ENCODE peak calls at places on chromosomes 3 and 15, in eight cellular contexts. One of them, this sample, is unnamed.
A peak's percentile ranks its signal among the peaks of the same experiment; 100 is the strongest.

GRCh38 chr3:179100652-179101051 is 29.0 kb upstream of the ZMAT3 start:
- DNase-seq in Panc1: no peak
- DNase-seq in H9: no peak
- DNase-seq in right atrium auricular region: no peak
- DNase-seq in upper lobe of right lung: no peak
- DNase-seq in ovary: no peak
- DNase-seq in heart left ventricle: no peak
- DNase-seq in PC-9: no peak
- DNase-seq in this sample: no peak

GRCh38 chr3:160373655-160374054 is 25.4 kb downstream of the IFT80 start:
- DNase-seq in heart left ventricle: no peak
- DNase-seq in upper lobe of right lung: no peak
- DNase-seq in PC-9: no peak
- DNase-seq in Panc1: no peak
- DNase-seq in right atrium auricular region: no peak
- DNase-seq in H9: no peak
- DNase-seq in ovary: no peak
- DNase-seq in this sample: no peak

GRCh38 chr15:43920815-43921214 is 94.0 kb downstream of the WDR76 start:
- DNase-seq in PC-9: no peak
- DNase-seq in Panc1: no peak
- DNase-seq in heart left ventricle: no peak
- DNase-seq in H9: no peak
- DNase-seq in upper lobe of right lung: no peak
- DNase-seq in ovary: no peak
- DNase-seq in right atrium auricular region: no peak
- DNase-seq in this sample: no peak

GRCh38 chr3:104102386-104102785 is 1264.3 kb upstream of the ALCAM start:
- DNase-seq in H9: peak; percentile 64
- DNase-seq in Panc1: peak; percentile 24
- DNase-seq in ovary: no peak
- DNase-seq in upper lobe of right lung: peak; percentile 36
- DNase-seq in heart left ventricle: no peak
- DNase-seq in right atrium auricular region: no peak
- DNase-seq in PC-9: no peak
- DNase-seq in this sample: no peak

GRCh38 chr15:101068523-101068960 is 149.4 kb downstream of the LRRK1 start:
- DNase-seq in ovary: no peak
- DNase-seq in right atrium auricular region: no peak
- DNase-seq in H9: no peak
- DNase-seq in Panc1: no peak
- DNase-seq in upper lobe of right lung: no peak
- DNase-seq in PC-9: no peak
- DNase-seq in heart left ventricle: peak; percentile 30
- DNase-seq in this sample: no peak

GRCh38 chr15:39599871-39600270 is 19.0 kb downstream of the THBS1 start:
- DNase-seq in PC-9: no peak
- DNase-seq in right atrium auricular region: no peak
- DNase-seq in Panc1: no peak
- DNase-seq in upper lobe of right lung: no peak
- DNase-seq in heart left ventricle: no peak
- DNase-seq in H9: no peak
- DNase-seq in ovary: no peak
- DNase-seq in this sample: no peak

GRCh38 chr3:159273070-159273469 is 471.2 kb downstream of the MFSD1 start:
- DNase-seq in H9: no peak
- DNase-seq in PC-9: no peak
- DNase-seq in right atrium auricular region: no peak
- DNase-seq in Panc1: no peak
- DNase-seq in ovary: no peak
- DNase-seq in upper lobe of right lung: no peak
- DNase-seq in heart left ventricle: no peak
- DNase-seq in this sample: no peak

GRCh38 chr3:14664170-14664569 is 10.8 kb upstream of the C3orf20 start:
- DNase-seq in H9: no peak
- DNase-seq in Panc1: no peak
- DNase-seq in ovary: no peak
- DNase-seq in right atrium auricular region: no peak
- DNase-seq in PC-9: no peak
- DNase-seq in heart left ventricle: no peak
- DNase-seq in upper lobe of right lung: no peak
- DNase-seq in this sample: no peak

GRCh38 chr15:63860161-63860954 is 26.6 kb upstream of the HERC1 start:
- DNase-seq in Panc1: no peak
- DNase-seq in upper lobe of right lung: no peak
- DNase-seq in right atrium auricular region: no peak
- DNase-seq in heart left ventricle: no peak
- DNase-seq in ovary: no peak
- DNase-seq in H9: no peak
- DNase-seq in PC-9: no peak
- DNase-seq in this sample: no peak

GRCh38 chr3:194964809-194965208 is 279.1 kb downstream of the FAM43A start:
- DNase-seq in heart left ventricle: no peak
- DNase-seq in right atrium auricular region: no peak
- DNase-seq in ovary: no peak
- DNase-seq in upper lobe of right lung: peak; percentile 5
- DNase-seq in H9: no peak
- DNase-seq in Panc1: no peak
- DNase-seq in PC-9: no peak
- DNase-seq in this sample: no peak

GRCh38 chr15:72339777-72340177 is 19.8 kb upstream of the CELF6 start:
- DNase-seq in Panc1: no peak
- DNase-seq in ovary: no peak
- DNase-seq in H9: no peak
- DNase-seq in PC-9: peak; percentile 49
- DNase-seq in right atrium auricular region: no peak
- DNase-seq in heart left ventricle: no peak
- DNase-seq in upper lobe of right lung: no peak
- DNase-seq in this sample: no peak

GRCh38 chr3:183094711-183095110 is 4.6 kb downstream of the MCCC1 start:
- DNase-seq in right atrium auricular region: no peak
- DNase-seq in PC-9: no peak
- DNase-seq in H9: no peak
- DNase-seq in upper lobe of right lung: no peak
- DNase-seq in ovary: no peak
- DNase-seq in heart left ventricle: no peak
- DNase-seq in Panc1: no peak
- DNase-seq in this sample: no peak

GRCh38 chr3:55343486-55344357 is 143.4 kb downstream of the WNT5A start:
- DNase-seq in right atrium auricular region: no peak
- DNase-seq in Panc1: no peak
- DNase-seq in upper lobe of right lung: no peak
- DNase-seq in ovary: no peak
- DNase-seq in heart left ventricle: no peak
- DNase-seq in PC-9: no peak
- DNase-seq in H9: no peak
- DNase-seq in this sample: no peak

GRCh38 chr3:8914491-8914890 is 48.8 kb downstream of the RAD18 start:
- DNase-seq in H9: no peak
- DNase-seq in heart left ventricle: no peak
- DNase-seq in upper lobe of right lung: no peak
- DNase-seq in ovary: no peak
- DNase-seq in PC-9: no peak
- DNase-seq in right atrium auricular region: no peak
- DNase-seq in Panc1: no peak
- DNase-seq in this sample: no peak

GRCh38 chr15:52227456-52227855 is 36.3 kb upstream of the GNB5 start:
- DNase-seq in upper lobe of right lung: no peak
- DNase-seq in H9: peak; percentile 82
- DNase-seq in ovary: peak; percentile 47
- DNase-seq in Panc1: peak; percentile 88
- DNase-seq in right atrium auricular region: peak; percentile 73
- DNase-seq in heart left ventricle: peak; percentile 52
- DNase-seq in PC-9: peak; percentile 46
- DNase-seq in this sample: no peak

GRCh38 chr3:90055721-90056120 is 948.3 kb downstream of the EPHA3 start:
- DNase-seq in H9: no peak
- DNase-seq in ovary: no peak
- DNase-seq in Panc1: no peak
- DNase-seq in upper lobe of right lung: no peak
- DNase-seq in right atrium auricular region: no peak
- DNase-seq in PC-9: no peak
- DNase-seq in heart left ventricle: no peak
- DNase-seq in this sample: no peak

GRCh38 chr15:48002772-48003171 is 118.0 kb upstream of the SLC24A5 start:
- DNase-seq in Panc1: no peak
- DNase-seq in PC-9: no peak
- DNase-seq in ovary: no peak
- DNase-seq in H9: no peak
- DNase-seq in right atrium auricular region: no peak
- DNase-seq in heart left ventricle: no peak
- DNase-seq in upper lobe of right lung: no peak
- DNase-seq in this sample: no peak

GRCh38 chr3:27138562-27138961 is 230.6 kb downstream of the NEK10 start:
- DNase-seq in ovary: no peak
- DNase-seq in upper lobe of right lung: no peak
- DNase-seq in H9: no peak
- DNase-seq in Panc1: no peak
- DNase-seq in heart left ventricle: peak; percentile 32
- DNase-seq in right atrium auricular region: no peak
- DNase-seq in PC-9: no peak
- DNase-seq in this sample: peak; percentile 14

GRCh38 chr3:71010731-71011455 is 572.6 kb downstream of the FOXP1 start:
- DNase-seq in right atrium auricular region: no peak
- DNase-seq in heart left ventricle: no peak
- DNase-seq in H9: no peak
- DNase-seq in Panc1: no peak
- DNase-seq in ovary: no peak
- DNase-seq in upper lobe of right lung: no peak
- DNase-seq in PC-9: no peak
- DNase-seq in this sample: no peak

GRCh38 chr3:16329792-16330061 is 64.7 kb downstream of the OXNAD1 start:
- DNase-seq in Panc1: no peak
- DNase-seq in right atrium auricular region: peak; percentile 34
- DNase-seq in PC-9: no peak
- DNase-seq in ovary: no peak
- DNase-seq in upper lobe of right lung: no peak
- DNase-seq in H9: no peak
- DNase-seq in heart left ventricle: no peak
- DNase-seq in this sample: no peak

GRCh38 chr15:56052389-56053045 is 59.1 kb upstream of the NEDD4 start:
- DNase-seq in PC-9: no peak
- DNase-seq in H9: no peak
- DNase-seq in right atrium auricular region: no peak
- DNase-seq in upper lobe of right lung: no peak
- DNase-seq in Panc1: peak; percentile 43
- DNase-seq in ovary: no peak
- DNase-seq in heart left ventricle: no peak
- DNase-seq in this sample: no peak

DNA sequence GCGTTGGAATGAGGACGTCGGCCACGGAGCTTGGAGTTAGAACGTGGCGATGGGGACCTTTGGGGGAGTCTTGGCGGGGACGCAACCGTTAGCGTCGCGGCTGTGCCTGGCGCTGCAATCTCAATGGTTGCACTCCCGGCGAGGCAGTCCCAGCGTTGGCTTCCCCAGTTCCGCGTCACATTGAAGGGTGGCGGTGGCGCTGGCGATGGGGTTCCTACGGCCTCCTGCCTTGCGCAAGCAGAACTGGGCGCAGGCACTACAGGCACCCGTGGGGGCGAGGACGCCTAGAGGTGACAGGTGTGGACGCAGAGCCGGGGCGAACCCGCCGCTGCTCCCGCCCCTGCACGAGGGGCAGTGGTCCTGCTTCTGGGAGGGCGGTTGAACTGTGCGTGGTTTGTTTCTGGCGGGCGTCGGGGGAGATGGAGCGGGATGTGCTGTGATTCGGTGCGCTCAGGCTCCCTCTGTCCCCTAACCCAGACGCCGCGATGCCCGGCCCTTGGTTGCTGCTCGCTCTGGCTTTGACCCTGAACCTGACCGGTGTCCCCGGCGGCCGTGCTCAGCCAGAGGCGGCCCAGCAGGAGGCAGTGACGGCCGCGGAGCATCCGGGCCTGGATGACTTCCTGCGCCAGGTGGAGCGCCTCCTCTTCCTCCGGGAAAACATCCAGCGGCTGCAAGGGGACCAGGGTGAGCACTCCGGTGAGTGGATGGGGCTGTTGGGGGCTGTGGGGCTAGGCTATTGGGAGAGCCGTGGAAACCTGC is 991 bp downstream of the TRH start:
- DNase-seq in heart left ventricle: no peak
- DNase-seq in upper lobe of right lung: peak; percentile 74
- DNase-seq in ovary: no peak
- DNase-seq in H9: peak; percentile 70
- DNase-seq in Panc1: no peak
- DNase-seq in PC-9: no peak
- DNase-seq in right atrium auricular region: no peak
- DNase-seq in this sample: no peak
- H3K27me3 ChIP-seq in heart left ventricle: peaks cover 69% of the 10 kb centered on the region
- H3K27me3 ChIP-seq in upper lobe of right lung: peaks cover 66% of the 10 kb centered on the region
- H3K27me3 ChIP-seq in ovary: no peaks in the 10 kb centered on the region
- H3K27me3 ChIP-seq in H9: peaks cover 82% of the 10 kb centered on the region
- H3K27me3 ChIP-seq in Panc1: peaks cover 3% of the 10 kb centered on the region
- H3K27me3 ChIP-seq in PC-9: no peaks in the 10 kb centered on the region
- H3K27me3 ChIP-seq in right atrium auricular region: peaks cover 11% of the 10 kb centered on the region
- H3K27me3 ChIP-seq in this sample: peaks cover 69% of the 10 kb centered on the region

GRCh38 chr3:73592154-73592877 is 32.4 kb downstream of the PDZRN3 start:
- DNase-seq in heart left ventricle: no peak
- DNase-seq in ovary: no peak
- DNase-seq in Panc1: no peak
- DNase-seq in right atrium auricular region: no peak
- DNase-seq in H9: no peak
- DNase-seq in PC-9: no peak
- DNase-seq in upper lobe of right lung: no peak
- DNase-seq in this sample: no peak
- TF ChIP-seq CTCF in heart left ventricle: no peak
- TF ChIP-seq CTCF in ovary: no peak
- TF ChIP-seq CTCF in Panc1: no peak
- TF ChIP-seq CTCF in right atrium auricular region: no peak
- TF ChIP-seq CTCF in H9: no peak
- TF ChIP-seq CTCF in PC-9: no peak
- TF ChIP-seq CTCF in upper lobe of right lung: no peak
- TF ChIP-seq CTCF in this sample: no peak

DNA sequence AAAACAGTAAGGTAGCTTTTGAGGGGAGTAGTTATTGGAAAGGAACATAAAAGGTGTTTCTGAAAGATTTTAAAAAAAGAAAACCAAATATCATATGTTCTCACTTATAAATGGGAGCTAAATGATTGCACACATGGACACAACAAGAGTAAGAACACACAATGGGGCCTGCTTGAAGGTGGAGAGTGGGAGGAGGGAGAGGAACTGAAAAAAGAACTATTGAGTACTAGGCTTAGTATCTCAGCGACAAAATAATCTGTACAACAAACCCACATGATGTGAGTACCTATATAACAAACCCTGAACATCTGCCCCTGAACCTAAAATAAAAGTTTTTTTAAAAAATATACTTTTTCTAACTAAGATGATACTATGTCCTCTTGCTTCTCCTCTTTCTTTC is 138.3 kb downstream of the CGGBP1 start:
- DNase-seq in PC-9: no peak
- DNase-seq in right atrium auricular region: no peak
- DNase-seq in upper lobe of right lung: no peak
- DNase-seq in H9: no peak
- DNase-seq in heart left ventricle: no peak
- DNase-seq in Panc1: no peak
- DNase-seq in ovary: no peak
- DNase-seq in this sample: no peak
- H3K9me3 ChIP-seq in PC-9: peaks cover 4% of the 10 kb centered on the region
- H3K9me3 ChIP-seq in right atrium auricular region: peaks cover 26% of the 10 kb centered on the region
- H3K9me3 ChIP-seq in upper lobe of right lung: peaks cover 7% of the 10 kb centered on the region
- H3K9me3 ChIP-seq in H9: peaks cover 12% of the 10 kb centered on the region
- H3K9me3 ChIP-seq in heart left ventricle: peaks cover 26% of the 10 kb centered on the region
- H3K9me3 ChIP-seq in Panc1: peaks cover 8% of the 10 kb centered on the region
- H3K9me3 ChIP-seq in ovary: no peaks in the 10 kb centered on the region
- H3K9me3 ChIP-seq in this sample: no peaks in the 10 kb centered on the region

GRCh38 chr15:66252411-66253295 is 897 bp downstream of the MEGF11 start:
- DNase-seq in Panc1: no peak
- DNase-seq in PC-9: no peak
- DNase-seq in H9: peak; percentile 58
- DNase-seq in ovary: peak; percentile 25
- DNase-seq in heart left ventricle: peak; percentile 43
- DNase-seq in upper lobe of right lung: peak; percentile 84
- DNase-seq in right atrium auricular region: peak; percentile 61
- DNase-seq in this sample: peak; percentile 39
- H3K27me3 ChIP-seq in Panc1: peaks cover 26% of the 10 kb centered on the region
- H3K27me3 ChIP-seq in PC-9: peaks cover 50% of the 10 kb centered on the region
- H3K27me3 ChIP-seq in H9: peaks cover 41% of the 10 kb centered on the region
- H3K27me3 ChIP-seq in ovary: no peaks in the 10 kb centered on the region
- H3K27me3 ChIP-seq in heart left ventricle: peaks cover 72% of the 10 kb centered on the region
- H3K27me3 ChIP-seq in upper lobe of right lung: peaks cover 63% of the 10 kb centered on the region
- H3K27me3 ChIP-seq in right atrium auricular region: peaks cover 10% of the 10 kb centered on the region
- H3K27me3 ChIP-seq in this sample: no peaks in the 10 kb centered on the region